ENCODE peak calls at places on chromosome 1, in ten cellular contexts. H is IMR-90, K is sigmoid colon, Z is A673, T is neural progenitor cell, N is left ventricle myocardium inferior, A is stomach, U is left lung, Q is RWPE1, B is A549. O is an unnamed sample.
A peak's percentile ranks its signal among the peaks of the same experiment; 100 is the strongest.

GRCh38 chr1:150576794-150577556 is 2.4 kb downstream of the MCL1 start:
- DNase-seq in H (peak; percentile 39), K (peak; percentile 30), Z (no peak), T (no peak), N (no peak), A (no peak), U (no peak), Q (no peak), B (no peak), O (peak; percentile 1)

GRCh38 chr1:2135425-2135824 is 59.1 kb downstream of the FAAP20 start:
- DNase-seq in H (peak; percentile 85), K (peak; percentile 91), Z (no peak), T (peak; percentile 59), N (peak; percentile 77), A (peak; percentile 62), U (peak; percentile 86), Q (peak; percentile 75), B (no peak), O (peak; percentile 91)

GRCh38 chr1:176033474-176033873 is 173.6 kb downstream of the COP1 start:
- DNase-seq in H (peak; percentile 44), K (no peak), Z (no peak), T (no peak), N (no peak), A (no peak), U (no peak), Q (peak; percentile 54), B (no peak), O (no peak)

GRCh38 chr1:229258031-229258850 is 12.7 kb upstream of the RAB4A start:
- DNase-seq in H (peak; percentile 72), K (peak; percentile 77), Z (peak; percentile 80), T (peak; percentile 86), N (peak; percentile 26), A (peak; percentile 71), U (no peak), Q (peak; percentile 61), B (peak; percentile 59), O (no peak)

GRCh38 chr1:31413405-31414005 is 492 bp downstream of the SERINC2 start:
- DNase-seq in H (no peak), K (peak; percentile 79), Z (no peak), T (peak; percentile 70), N (peak; percentile 82), A (peak; percentile 90), U (peak; percentile 87), Q (no peak), B (peak; percentile 25), O (peak; percentile 93)

GRCh38 chr1:19596719-19597462 is 47.2 kb upstream of the NBL1 start:
- DNase-seq in H (peak; percentile 97), K (peak; percentile 99), Z (peak; percentile 97), T (peak; percentile 97), N (peak; percentile 96), A (peak; percentile 97), U (peak; percentile 97), Q (peak; percentile 98), B (peak; percentile 90), O (peak; percentile 97)

GRCh38 chr1:36824390-36824861 is 209.9 kb downstream of the GRIK3 start:
- DNase-seq in H (no peak), K (no peak), Z (peak; percentile 14), T (peak; percentile 59), N (no peak), A (no peak), U (no peak), Q (no peak), B (no peak), O (no peak)

GRCh38 chr1:174165471-174166137 is 6.3 kb downstream of the RABGAP1L start:
- DNase-seq in H (no peak), K (no peak), Z (no peak), T (no peak), N (peak; percentile 30), A (no peak), U (no peak), Q (no peak), B (no peak), O (no peak)

GRCh38 chr1:79554620-79555160 is 548.2 kb upstream of the ADGRL4 start:
- DNase-seq in H (peak; percentile 2), K (no peak), Z (no peak), T (no peak), N (no peak), A (no peak), U (no peak), Q (no peak), B (no peak), O (no peak)

GRCh38 chr1:200258447-200259375 is 151.1 kb downstream of the ZNF281 start:
- DNase-seq in H (peak; percentile 21), K (no peak), Z (peak; percentile 52), T (no peak), N (no peak), A (no peak), U (no peak), Q (peak; percentile 64), B (peak; percentile 53), O (no peak)
- TF ChIP-seq CTCF in H (peak; percentile 42), K (peak; percentile 9), Z (peak; percentile 64), T (peak; percentile 46), N (peak; percentile 41), A (no peak), U (peak; percentile 16), Q (peak; percentile 37), B (peak; percentile 59), O (peak; percentile 39)

GRCh38 chr1:167746988-167747655 is 25.3 kb downstream of the MPZL1 start:
- DNase-seq in H (no peak), K (no peak), Z (no peak), T (no peak), N (no peak), A (no peak), U (no peak), Q (no peak), B (no peak), O (no peak)

GRCh38 chr1:167749741-167750140 is 28.0 kb downstream of the MPZL1 start:
- DNase-seq in H (no peak), K (no peak), Z (no peak), T (no peak), N (no peak), A (no peak), U (no peak), Q (no peak), B (no peak), O (no peak)

GRCh38 chr1:167748901-167749300 is 27.1 kb downstream of the MPZL1 start:
- DNase-seq in H (peak; percentile 46), K (no peak), Z (no peak), T (no peak), N (no peak), A (no peak), U (no peak), Q (no peak), B (no peak), O (no peak)

GRCh38 chr1:167746013-167746672 is 24.4 kb downstream of the MPZL1 start:
- DNase-seq in H (no peak), K (no peak), Z (no peak), T (no peak), N (no peak), A (no peak), U (no peak), Q (no peak), B (no peak), O (no peak)

DNA sequence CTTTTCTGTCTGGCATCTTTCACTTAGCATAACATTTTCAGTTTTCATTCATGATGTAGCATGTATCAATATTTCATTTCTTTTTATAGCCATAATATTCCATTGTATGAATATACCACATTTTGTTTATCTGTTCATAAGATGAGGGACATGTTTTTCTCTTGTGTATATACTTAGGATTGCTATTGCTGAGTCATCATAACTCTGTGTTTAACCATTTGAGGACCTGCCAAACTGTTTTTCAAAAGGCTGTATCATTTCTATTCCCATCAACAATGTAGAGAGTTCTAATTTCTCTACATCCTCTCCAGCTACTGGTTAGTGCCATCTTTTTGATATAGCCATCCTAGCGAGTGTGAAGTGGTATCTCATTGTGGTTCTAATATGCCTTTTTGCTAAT is 26.2 kb downstream of the MPZL1 start:
- DNase-seq in H (peak; percentile 58), K (no peak), Z (no peak), T (no peak), N (no peak), A (no peak), U (no peak), Q (no peak), B (no peak), O (no peak)
- H3K27ac ChIP-seq in H (no peak overlapping the region), K (no peak overlapping the region), Z (no peak overlapping the region), T (no peak overlapping the region), N (no peak overlapping the region), A (no peak overlapping the region), U (no peak overlapping the region), Q (no peak overlapping the region), B (no peak overlapping the region), O (no peak overlapping the region)

GRCh38 chr1:230978491-230979388 is at the start of the genes ARV1 and TTC13:
- DNase-seq in H (peak; percentile 98), K (peak; percentile 98), Z (peak; percentile 99), T (peak; percentile 100), N (peak; percentile 99), A (peak; percentile 99), U (peak; percentile 99), Q (peak; percentile 98), B (peak; percentile 98), O (peak; percentile 100)

GRCh38 chr1:230977781-230978490 is 725 bp downstream of the TTC13 start:
- DNase-seq in H (peak; percentile 11), K (no peak), Z (peak; percentile 49), T (peak; percentile 66), N (peak; percentile 23), A (peak; percentile 58), U (no peak), Q (peak; percentile 18), B (peak; percentile 9), O (peak; percentile 74)

GRCh38 chr1:230976825-230977747 is 1.6 kb downstream of the TTC13 start:
- DNase-seq in H (no peak), K (no peak), Z (no peak), T (no peak), N (no peak), A (no peak), U (no peak), Q (no peak), B (no peak), O (no peak)

GRCh38 chr1:230979952-230980351 is 1.1 kb downstream of the ARV1 start:
- DNase-seq in H (no peak), K (no peak), Z (no peak), T (no peak), N (no peak), A (no peak), U (no peak), Q (no peak), B (no peak), O (no peak)

DNA sequence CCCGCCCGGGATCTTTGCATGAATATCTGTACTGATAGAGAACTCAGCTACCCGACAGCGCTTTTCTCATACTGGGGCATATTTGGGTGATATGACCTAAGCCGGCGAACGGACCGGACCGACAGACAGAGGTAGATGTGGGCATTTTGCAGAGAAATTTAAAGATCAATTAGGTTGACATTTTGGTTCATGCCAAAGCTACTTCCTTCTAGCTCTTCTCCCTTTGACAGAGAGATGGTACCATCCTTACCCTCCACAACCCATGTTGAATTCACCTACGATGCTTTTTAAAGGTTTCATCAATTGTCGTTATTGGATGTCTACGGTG is 459 bp downstream of the ARV1 start:
- DNase-seq in H (no peak), K (no peak), Z (no peak), T (no peak), N (no peak), A (no peak), U (no peak), Q (peak; percentile 1), B (no peak), O (no peak)
- TF ChIP-seq CTCF in H (no peak), K (no peak), Z (no peak), T (no peak), N (no peak), A (no peak), U (no peak), Q (no peak), B (no peak), O (no peak)

GRCh38 chr1:203985044-203985443 is 87.9 kb upstream of the SOX13 start:
- DNase-seq in H (no peak), K (no peak), Z (peak; percentile 69), T (peak; percentile 90), N (no peak), A (no peak), U (no peak), Q (no peak), B (no peak), O (no peak)
- H3K27ac ChIP-seq in H (no peak overlapping the region), K (no peak overlapping the region), Z (no peak overlapping the region), T (peak overlapping the region; percentile 95), N (no peak overlapping the region), A (no peak overlapping the region), U (no peak overlapping the region), Q (no peak overlapping the region), B (no peak overlapping the region), O (no peak overlapping the region)

O was measured in upper lobe of right lung.